ENCODE peak calls at places on chromosomes 11 and 22, in four cellular contexts. G is HepG2, I is GM12891, Z is GM12878. U is an unnamed sample.
A peak's percentile ranks its signal among the peaks of the same experiment; 100 is the strongest.

GRCh38 chr22:46509416-46510089 is 27.9 kb downstream of the CELSR1 start:
- DNase-seq in G (no peak), I (no peak), Z (no peak), U (no peak)

GRCh38 chr22:35684732-35685131 is 32.9 kb upstream of the APOL5 start:
- DNase-seq in G (no peak), I (no peak), Z (no peak), U (no peak)

GRCh38 chr11:62025429-62026105 is 58.1 kb upstream of the FTH1 start:
- DNase-seq in G (peak; percentile 87), I (no peak), Z (peak; percentile 56), U (no peak)

GRCh38 chr11:128483211-128483788 is 104.1 kb downstream of the ETS1 start:
- DNase-seq in G (no peak), I (no peak), Z (peak; percentile 79), U (no peak)

GRCh38 chr11:78426845-78427244 is 9.2 kb upstream of the GAB2 start:
- DNase-seq in G (no peak), I (no peak), Z (no peak), U (no peak)

GRCh38 chr22:32708835-32709234 is 92.7 kb upstream of the TIMP3 start:
- DNase-seq in G (no peak), I (no peak), Z (no peak), U (no peak)

GRCh38 chr22:42700355-42700754 is 20.3 kb downstream of the A4GALT start:
- DNase-seq in G (no peak), I (no peak), Z (no peak), U (no peak)

GRCh38 chr11:44625759-44626523 is 60.5 kb downstream of the CD82 start:
- DNase-seq in G (no peak), I (no peak), Z (no peak), U (no peak)

GRCh38 chr22:46513908-46514550 is 23.4 kb downstream of the CELSR1 start:
- DNase-seq in G (no peak), I (no peak), Z (peak; percentile 23), U (no peak)

GRCh38 chr11:16193897-16194381 is 162.4 kb downstream of the SOX6 start:
- DNase-seq in G (peak; percentile 50), I (no peak), Z (no peak), U (no peak)

GRCh38 chr11:117859713-117860112 is 16.7 kb downstream of the FXYD6 start:
- DNase-seq in G (no peak), I (no peak), Z (no peak), U (no peak)

GRCh38 chr22:36036167-36036624 is 7.6 kb upstream of the RBFOX2 start:
- DNase-seq in G (no peak), I (no peak), Z (no peak), U (no peak)

GRCh38 chr11:63813035-63813562 is at the start of gene SPINDOC:
- DNase-seq in G (peak; percentile 47), I (peak; percentile 95), Z (no peak), U (peak; percentile 93)
- TF ChIP-seq POLR2A in G (peak; percentile 35), I (peak; percentile 57), Z (peak; percentile 77), U (peak; percentile 79)

GRCh38 chr11:101870510-101870909 is 44.3 kb upstream of the CEP126 start:
- DNase-seq in G (no peak), I (no peak), Z (no peak), U (no peak)
- TF ChIP-seq POLR2AphosphoS5 in G (no peak), I (no peak), Z (no peak), U (no peak)

GRCh38 chr11:35257287-35257686 is 118.3 kb downstream of the CD44 start:
- DNase-seq in G (no peak), I (peak; percentile 42), Z (peak; percentile 55), U (peak; percentile 26)
- TF ChIP-seq TAF1 in G (no peak), I (no peak), Z (no peak), U (no peak)

GRCh38 chr11:6606471-6607189 is 3.1 kb downstream of the ILK start:
- DNase-seq in G (peak; percentile 97), I (no peak), Z (no peak), U (no peak)
- TF ChIP-seq POLR2A in G (peak; percentile 26), I (peak; percentile 66), Z (peak; percentile 59), U (peak; percentile 34)

GRCh38 chr11:65685981-65686380 is 23.3 kb upstream of the RELA start:
- DNase-seq in G (no peak), I (no peak), Z (no peak), U (no peak)
- TF ChIP-seq POLR2AphosphoS5 in G (no peak), I (no peak), Z (no peak), U (no peak)

GRCh38 chr11:96189351-96189750 is 153.6 kb downstream of the MAML2 start:
- DNase-seq in G (no peak), I (no peak), Z (no peak), U (no peak)

GRCh38 chr11:96187779-96188624 is 155.0 kb downstream of the MAML2 start:
- DNase-seq in G (peak; percentile 47), I (no peak), Z (no peak), U (no peak)

GRCh38 chr11:96186806-96187205 is 156.2 kb downstream of the MAML2 start:
- DNase-seq in G (no peak), I (no peak), Z (no peak), U (no peak)

GRCh38 chr11:96191752-96192151 is 151.2 kb downstream of the MAML2 start:
- DNase-seq in G (no peak), I (no peak), Z (no peak), U (no peak)

DNA sequence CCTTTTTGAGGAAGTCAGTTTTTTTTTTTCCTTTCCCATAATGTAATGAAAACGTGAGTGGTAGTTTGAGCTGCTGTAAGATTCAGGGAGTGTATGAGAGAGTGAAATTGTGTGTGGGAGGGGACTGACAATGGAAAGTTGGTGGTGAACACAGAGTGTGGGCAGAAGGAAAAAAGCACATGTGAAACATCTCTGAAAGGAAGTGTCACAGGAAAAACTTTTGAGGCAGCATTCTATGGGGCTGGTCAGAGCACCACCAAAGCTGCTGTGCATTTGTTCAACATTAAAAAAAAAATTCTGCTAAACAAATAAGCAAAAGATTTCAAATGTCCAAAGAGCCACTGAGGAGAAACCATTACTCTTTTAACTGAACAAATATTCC is 154.4 kb downstream of the MAML2 start:
- DNase-seq in G (peak; percentile 14), I (no peak), Z (peak; percentile 75), U (no peak)
- TF ChIP-seq TAF1 in G (no peak), I (no peak), Z (no peak), U (no peak)

U was measured in GM12892.